ENCODE peak calls at places on chromosomes 5 and 9, in seven cellular contexts. K is right atrium auricular region, D is RKO, U is H1, C is breast epithelium, X is kidney glomerular epithelial cell, Q is AG04450. Y is an unnamed sample.
A peak's percentile ranks its signal among the peaks of the same experiment; 100 is the strongest.

GRCh38 chr5:165086424-165086823 is 1581.0 kb downstream of the MAT2B start:
- DNase-seq in K (no peak), D (no peak), U (no peak), C (no peak), X (no peak), Q (no peak), Y (no peak)

GRCh38 chr5:174022384-174023095 is 23.0 kb upstream of the NSG2 start:
- DNase-seq in K (no peak), D (no peak), U (no peak), C (no peak), X (no peak), Q (no peak), Y (no peak)

GRCh38 chr9:97689401-97689800 is 7.7 kb downstream of the XPA start:
- DNase-seq in K (no peak), D (no peak), U (no peak), C (no peak), X (peak; percentile 48), Q (no peak), Y (peak; percentile 50)

GRCh38 chr5:169350016-169350415 is 49.1 kb upstream of the SLIT3 start:
- DNase-seq in K (no peak), D (no peak), U (no peak), C (no peak), X (peak; percentile 80), Q (peak; percentile 18), Y (peak; percentile 87)

GRCh38 chr5:14185336-14186131 is 42.4 kb downstream of the TRIO start:
- DNase-seq in K (no peak), D (no peak), U (no peak), C (no peak), X (peak; percentile 40), Q (no peak), Y (peak; percentile 91)

GRCh38 chr5:87393331-87393730 is 19.4 kb downstream of the CCNH start:
- DNase-seq in K (no peak), D (peak; percentile 77), U (no peak), C (no peak), X (peak; percentile 88), Q (peak; percentile 58), Y (peak; percentile 89)

GRCh38 chr5:159743234-159743633 is 173.0 kb upstream of the ADRA1B start:
- DNase-seq in K (no peak), D (no peak), U (no peak), C (no peak), X (no peak), Q (no peak), Y (no peak)

GRCh38 chr5:15620501-15620900 is 120.5 kb downstream of the FBXL7 start:
- DNase-seq in K (peak; percentile 68), D (peak; percentile 4), U (no peak), C (no peak), X (no peak), Q (no peak), Y (peak; percentile 91)

GRCh38 chr5:162248107-162248713 is 180.6 kb downstream of the GABRG2 start:
- DNase-seq in K (no peak), D (peak; percentile 31), U (peak; percentile 86), C (no peak), X (no peak), Q (no peak), Y (no peak)

GRCh38 chr9:111598730-111599091 is 736 bp downstream of the PTGR1 start:
- DNase-seq in K (peak; percentile 74), D (peak; percentile 67), U (no peak), C (no peak), X (peak; percentile 12), Q (no peak), Y (peak; percentile 53)

GRCh38 chr5:89241186-89241585 is 358.2 kb upstream of the MEF2C start:
- DNase-seq in K (no peak), D (no peak), U (no peak), C (no peak), X (no peak), Q (peak; percentile 13), Y (no peak)

GRCh38 chr5:149611327-149611726 is 30.0 kb downstream of the ARHGEF37 start:
- DNase-seq in K (no peak), D (no peak), U (no peak), C (no peak), X (no peak), Q (peak; percentile 83), Y (peak; percentile 81)

GRCh38 chr5:109038209-109038840 is 290.6 kb downstream of the FER start:
- DNase-seq in K (no peak), D (no peak), U (no peak), C (no peak), X (no peak), Q (no peak), Y (peak; percentile 51)

GRCh38 chr5:4113905-4114304 is 518.3 kb downstream of the IRX1 start:
- DNase-seq in K (no peak), D (no peak), U (no peak), C (no peak), X (no peak), Q (no peak), Y (no peak)

Y was measured in EH.